ENCODE peak calls at places on chromosome 1, in nine cellular contexts. Q is upper lobe of left lung; W is NCI-H187; O is T47D; B is AG09319; I is iPS-NIHi11; H is activated T-cell treated with anti-CD3 and anti-CD28 coated beads, Interleukin-2, amount 50 U/mL, for 48 hours; Y is omental fat pad; V is globus pallidus. S is an unnamed sample.

GRCh38 chr1:40204855-40205254 is 42.9 kb upstream of the TMCO2 start:
- DNase-seq in W (no peak), O (no peak), B (no peak), H (no peak), I (no peak), V (no peak), Y (no peak), Q (no peak), S (no peak)

GRCh38 chr1:94801919-94802546 is 18.1 kb upstream of the SLC44A3 start:
- DNase-seq in V (peak), I (peak), O (peak), Q (no peak), Y (no peak), W (no peak), B (peak), H (no peak), S (peak)

GRCh38 chr1:16340673-16341072 is 11.6 kb downstream of the FBXO42 start:
- DNase-seq in Q (no peak), O (no peak), W (no peak), I (no peak), Y (no peak), B (no peak), V (no peak), H (no peak), S (no peak)

GRCh38 chr1:77783141-77783540 is 3.7 kb downstream of the MIGA1 start:
- DNase-seq in B (no peak), Q (no peak), H (no peak), Y (no peak), O (no peak), I (no peak), V (no peak), W (no peak), S (no peak)

GRCh38 chr1:33572387-33572786 is 99.9 kb downstream of the ZSCAN20 start:
- DNase-seq in H (no peak), Y (no peak), O (no peak), B (no peak), W (no peak), Q (no peak), I (no peak), V (no peak), S (no peak)

GRCh38 chr1:156794506-156795373 is 21.9 kb downstream of the SH2D2A start:
- DNase-seq in I (no peak), W (no peak), V (no peak), H (no peak), B (no peak), O (no peak), Q (no peak), Y (no peak), S (no peak)

GRCh38 chr1:20423169-20423795 is 62.7 kb downstream of the CAMK2N1 start:
- DNase-seq in W (no peak), V (no peak), I (no peak), O (no peak), B (no peak), Y (no peak), H (no peak), Q (no peak), S (no peak)

GRCh38 chr1:221902961-221903360 is 161.1 kb upstream of the DUSP10 start:
- DNase-seq in I (no peak), B (no peak), W (no peak), H (no peak), Y (no peak), V (no peak), Q (no peak), O (no peak), S (no peak)

GRCh38 chr1:25349606-25350005 is 11.5 kb downstream of the TMEM50A start:
- DNase-seq in I (no peak), Q (no peak), Y (no peak), O (no peak), W (no peak), B (no peak), V (no peak), H (no peak), S (no peak)

GRCh38 chr1:230950404-230950803 is 28.3 kb downstream of the TTC13 start:
- DNase-seq in B (no peak), H (no peak), Q (no peak), W (no peak), O (no peak), I (no peak), Y (no peak), V (no peak), S (no peak)

GRCh38 chr1:216600730-216601426 is 122.4 kb downstream of the ESRRG start:
- DNase-seq in I (peak), Q (peak), W (peak), B (peak), O (peak), H (peak), V (peak), Y (peak), S (peak)